ENCODE peak calls at places on chromosomes 1 and 21, in nine cellular contexts. P is skeletal muscle cell; F is activated CD4-positive, alpha-beta T cell treated with anti-CD3 and anti-CD28 coated beads for 36 hours; T is SK-N-DZ; Y is retina; B is NCI-H524; L is iPS-NIHi11; E is T-helper 2 cell; J is stimulated activated CD8-positive, alpha-beta memory T cell treated with anti-CD3 and anti-CD28 coated beads, Interleukin-2, amount 100 ng/mL, for 48 hours. Q is an unnamed sample.

GRCh38 chr1:2429780-2430591 is 17.6 kb upstream of the PEX10 start:
- DNase-seq in B (no peak), J (no peak), T (no peak), F (peak; percentile 61), P (no peak), E (no peak), Y (peak; percentile 36), L (peak; percentile 71), Q (no peak)

GRCh38 chr1:67583462-67583950 is 101.5 kb upstream of the GADD45A start:
- DNase-seq in B (no peak), F (no peak), P (no peak), E (no peak), J (no peak), L (no peak), Y (no peak), T (no peak), Q (no peak)

GRCh38 chr1:23590058-23590783 is 30.9 kb upstream of the ID3 start:
- DNase-seq in L (no peak), E (no peak), P (no peak), F (peak; percentile 79), J (peak; percentile 55), T (no peak), B (peak; percentile 73), Y (no peak), Q (no peak)

GRCh38 chr21:42830456-42831455 is 48.6 kb downstream of the WDR4 start:
- DNase-seq in L (peak; percentile 16), Y (no peak), F (peak; percentile 54), E (no peak), B (peak; percentile 2), J (no peak), P (no peak), T (no peak), Q (no peak)

GRCh38 chr1:56301791-56302190 is 277.6 kb downstream of the PLPP3 start:
- DNase-seq in F (no peak), P (peak; percentile 53), B (no peak), Y (no peak), T (no peak), E (no peak), L (no peak), J (no peak), Q (peak; percentile 43)

GRCh38 chr1:171645553-171646336 is 6.7 kb downstream of the MYOC start:
- DNase-seq in F (no peak), B (peak; percentile 58), E (no peak), T (peak; percentile 79), Y (no peak), L (no peak), J (no peak), P (no peak), Q (no peak)

GRCh38 chr1:24189528-24189927 is 2.4 kb upstream of the IFNLR1 start:
- DNase-seq in E (no peak), F (peak; percentile 73), Y (no peak), L (no peak), B (no peak), T (no peak), P (no peak), J (no peak), Q (no peak)

GRCh38 chr1:167617100-167617949 is 12.7 kb upstream of the RCSD1 start:
- DNase-seq in E (no peak), J (no peak), T (no peak), B (no peak), F (no peak), Y (no peak), L (peak; percentile 74), P (peak; percentile 82), Q (no peak)

GRCh38 chr1:6353948-6354658 is 39.5 kb downstream of the ACOT7 start:
- DNase-seq in E (no peak), B (no peak), F (no peak), P (no peak), J (no peak), L (no peak), Y (no peak), T (no peak), Q (no peak)

GRCh38 chr1:30321996-30322858 is 401.2 kb downstream of the MATN1 start:
- DNase-seq in P (no peak), J (no peak), E (no peak), Y (no peak), F (no peak), B (no peak), L (no peak), T (no peak), Q (no peak)

GRCh38 chr1:30618335-30618747 is 105.0 kb downstream of the MATN1 start:
- DNase-seq in Y (no peak), L (no peak), T (no peak), E (no peak), F (peak; percentile 11), B (no peak), J (no peak), P (no peak), Q (peak; percentile 27)

GRCh38 chr1:42424201-42424600 is 31.6 kb downstream of the ZMYND12 start:
- DNase-seq in P (no peak), L (no peak), E (no peak), J (no peak), Y (no peak), B (no peak), F (no peak), T (no peak), Q (no peak)

GRCh38 chr21:15063081-15063820 is 1.5 kb downstream of the NRIP1 start:
- DNase-seq in F (peak; percentile 56), L (no peak), T (no peak), J (no peak), E (no peak), Y (peak; percentile 48), P (no peak), B (no peak), Q (no peak)

GRCh38 chr1:112522621-112523020 is 13.9 kb downstream of the WNT2B start:
- DNase-seq in F (no peak), B (no peak), P (peak; percentile 89), T (no peak), L (no peak), J (no peak), E (no peak), Y (no peak), Q (no peak)

GRCh38 chr1:175629318-175629694 is 114.1 kb downstream of the TNR start:
- DNase-seq in P (no peak), J (no peak), E (no peak), T (peak; percentile 69), B (peak; percentile 5), Y (no peak), L (no peak), F (no peak), Q (no peak)

GRCh38 chr1:159188375-159188788 is 16.3 kb upstream of the ACKR1 start:
- DNase-seq in P (no peak), L (peak; percentile 79), F (peak; percentile 33), J (no peak), Y (peak; percentile 86), B (no peak), E (no peak), T (peak; percentile 76), Q (no peak)

GRCh38 chr1:10211805-10212405 is 1.5 kb downstream of the KIF1B start:
- DNase-seq in L (no peak), E (no peak), B (no peak), P (no peak), J (no peak), T (peak; percentile 52), F (peak; percentile 32), Y (no peak), Q (peak; percentile 10)

GRCh38 chr1:147580200-147580557 is 38.9 kb downstream of the BCL9 start:
- DNase-seq in E (no peak), F (no peak), Y (no peak), T (no peak), L (no peak), B (no peak), J (no peak), P (peak; percentile 21), Q (no peak)

GRCh38 chr1:59936358-59936821 is 9.8 kb upstream of the CYP2J2 start:
- DNase-seq in F (no peak), J (no peak), B (no peak), E (no peak), Y (no peak), L (no peak), T (no peak), P (no peak), Q (no peak)

GRCh38 chr1:169594391-169594790 is 8.1 kb upstream of the F5 start:
- DNase-seq in Y (no peak), J (no peak), L (no peak), P (no peak), E (no peak), T (no peak), B (no peak), F (peak; percentile 63), Q (no peak)

GRCh38 chr1:6052543-6053205 is 7.0 kb downstream of the KCNAB2 start:
- DNase-seq in L (peak; percentile 86), T (peak; percentile 61), E (peak; percentile 14), Y (peak; percentile 86), B (peak; percentile 5), J (no peak), F (peak; percentile 71), P (peak; percentile 30), Q (peak; percentile 63)

GRCh38 chr1:114040273-114041043 is 61.2 kb downstream of the OLFML3 start:
- DNase-seq in P (peak; percentile 36), B (no peak), J (no peak), T (no peak), L (no peak), E (no peak), F (peak; percentile 13), Y (no peak), Q (no peak)

GRCh38 chr1:98556521-98557158 is 104.9 kb upstream of the SNX7 start:
- DNase-seq in Y (no peak), B (no peak), L (peak; percentile 48), J (no peak), T (peak; percentile 8), P (no peak), E (no peak), F (no peak), Q (peak; percentile 2)

GRCh38 chr21:37337179-37337578 is 29.4 kb upstream of the DYRK1A start:
- DNase-seq in J (no peak), B (no peak), L (no peak), Y (no peak), T (no peak), E (no peak), P (no peak), F (no peak), Q (no peak)

GRCh38 chr1:162159515-162159914 is 90.0 kb downstream of the NOS1AP start:
- DNase-seq in F (no peak), Y (no peak), T (no peak), P (no peak), B (peak; percentile 75), E (no peak), L (no peak), J (no peak), Q (no peak)

GRCh38 chr21:42558846-42559245 is 45.2 kb downstream of the SLC37A1 start:
- DNase-seq in F (no peak), Y (no peak), L (no peak), T (no peak), B (no peak), J (no peak), E (no peak), P (no peak), Q (no peak)

GRCh38 chr1:226443439-226443838 is 35.5 kb upstream of the PARP1 start:
- DNase-seq in E (no peak), B (no peak), Y (no peak), F (no peak), P (no peak), J (no peak), L (no peak), T (no peak), Q (peak; percentile 62)

GRCh38 chr1:114347431-114348209 is 163.4 kb downstream of the TRIM33 start:
- DNase-seq in P (no peak), J (no peak), L (no peak), E (no peak), Y (peak; percentile 19), F (no peak), B (no peak), T (no peak), Q (no peak)

GRCh38 chr1:184624051-184624450 is 130.6 kb downstream of the EDEM3 start:
- DNase-seq in J (no peak), T (no peak), L (no peak), Y (no peak), P (peak; percentile 45), F (no peak), E (no peak), B (no peak), Q (no peak)

GRCh38 chr1:113579256-113580018 is 179.8 kb downstream of the PHTF1 start:
- DNase-seq in L (peak; percentile 24), J (no peak), T (no peak), B (no peak), P (no peak), F (no peak), E (no peak), Y (no peak), Q (no peak)

GRCh38 chr1:192879416-192879815 is 70.6 kb downstream of the RGS2 start:
- DNase-seq in P (peak; percentile 9), B (no peak), F (no peak), Y (no peak), L (no peak), J (no peak), T (no peak), E (no peak), Q (no peak)

Q was measured in H54.